ENCODE peak calls at places on chromosome 7, in seven cellular contexts. A, U, F, P, M, L and E are unnamed samples. For H3K36me3, the result is how much of the 10 kb centered on the place peaks cover.

GRCh38 chr7:25665346-25665745 is 437.1 kb upstream of the NPVF start:
- DNase-seq in M (no peak), U (no peak), A (no peak), F (no peak), P (no peak), L (no peak), E (peak)

GRCh38 chr7:134014935-134015334 is 112.2 kb upstream of the LRGUK start:
- DNase-seq in P (no peak), A (no peak), F (peak), U (peak), M (no peak), L (no peak), E (peak)

GRCh38 chr7:84219310-84219709 is 24.7 kb upstream of the SEMA3A start:
- DNase-seq in P (no peak), M (no peak), A (no peak), F (peak), U (no peak), L (no peak), E (no peak)

GRCh38 chr7:26620352-26620751 is 244.0 kb downstream of the SKAP2 start:
- DNase-seq in F (peak), L (no peak), M (peak), P (no peak), U (no peak), A (no peak), E (no peak)

GRCh38 chr7:33534830-33535229 is 370.5 kb upstream of the BMPER start:
- DNase-seq in A (no peak), L (peak), F (no peak), M (no peak), P (no peak), U (peak), E (peak)

GRCh38 chr7:43430412-43430811 is 152.5 kb upstream of the STK17A start:
- DNase-seq in L (no peak), P (peak), F (no peak), M (no peak), A (no peak), U (no peak), E (peak)

GRCh38 chr7:68272507-68272906 is 1275.9 kb downstream of the TYW1 start:
- DNase-seq in M (no peak), F (no peak), L (no peak), U (no peak), A (no peak), P (no peak), E (no peak)

GRCh38 chr7:73988197-73988596 is 39.8 kb upstream of the ELN start:
- DNase-seq in A (no peak), L (peak), M (no peak), F (no peak), U (peak), P (no peak), E (peak)

GRCh38 chr7:91683823-91684222 is 196.7 kb downstream of the MTERF1 start:
- DNase-seq in M (no peak), U (peak), P (peak), A (no peak), F (no peak), L (peak), E (peak)

GRCh38 chr7:128835790-128836641 is 5.8 kb downstream of the FLNC start:
- DNase-seq in U (peak), M (no peak), L (peak), P (peak), F (no peak), A (no peak), E (peak)

GRCh38 chr7:155629171-155629570 is 15.3 kb upstream of the RBM33 start:
- DNase-seq in A (no peak), L (no peak), U (no peak), M (no peak), P (no peak), F (no peak), E (peak)

GRCh38 chr7:88015309-88015708 is 81.3 kb downstream of the ADAM22 start:
- DNase-seq in M (no peak), P (no peak), U (peak), L (no peak), A (no peak), F (no peak), E (no peak)

GRCh38 chr7:32532716-32533115 is 37.4 kb downstream of the AVL9 start:
- DNase-seq in U (no peak), L (no peak), M (no peak), P (no peak), F (no peak), A (no peak), E (no peak)

GRCh38 chr7:138299046-138299445 is 161.0 kb upstream of the TRIM24 start:
- DNase-seq in L (peak), U (peak), P (no peak), F (no peak), A (no peak), M (no peak), E (no peak)

GRCh38 chr7:38310601-38311057 is 37.2 kb upstream of the TARP start:
- DNase-seq in L (peak), U (no peak), P (peak), A (no peak), F (no peak), M (no peak), E (no peak)

GRCh38 chr7:142583424-142583823 is 165.8 kb upstream of the PRSS1 start:
- DNase-seq in U (peak), A (peak), F (peak), P (peak), M (no peak), L (peak), E (peak)

GRCh38 chr7:100367676-100368613 is 5.3 kb upstream of the PILRA start:
- DNase-seq in F (no peak), M (no peak), P (no peak), A (no peak), L (no peak), U (no peak), E (no peak)

GRCh38 chr7:134943785-134944400 is 42.4 kb upstream of the AGBL3 start:
- DNase-seq in F (peak), L (peak), U (no peak), P (peak), M (no peak), A (no peak), E (peak)

GRCh38 chr7:29806131-29806792 is at the start of gene WIPF3:
- DNase-seq in P (no peak), U (no peak), A (no peak), M (no peak), F (peak), L (peak), E (peak)

GRCh38 chr7:158302274-158303070 is 285.2 kb downstream of the PTPRN2 start:
- DNase-seq in L (peak), P (no peak), U (peak), A (no peak), F (peak), M (no peak), E (peak)

GRCh38 chr7:47506716-47507354 is 75.1 kb downstream of the TNS3 start:
- DNase-seq in P (no peak), U (peak), M (no peak), L (peak), F (no peak), A (no peak), E (no peak)

GRCh38 chr7:24407965-24408364 is 124.0 kb downstream of the NPY start:
- DNase-seq in U (no peak), F (no peak), A (no peak), M (no peak), P (no peak), L (no peak), E (no peak)

GRCh38 chr7:128090492-128090891 is 59.3 kb upstream of the LRRC4 start:
- DNase-seq in F (no peak), A (no peak), M (no peak), P (no peak), L (no peak), U (no peak), E (no peak)

GRCh38 chr7:107708956-107709355 is 35.0 kb upstream of the CBLL1 start:
- DNase-seq in P (no peak), L (no peak), A (no peak), M (no peak), U (no peak), F (peak), E (no peak)

GRCh38 chr7:76372984-76373833 is 14.4 kb upstream of the YWHAG start:
- DNase-seq in M (no peak), U (peak), F (peak), A (peak), P (peak), L (peak), E (peak)

GRCh38 chr7:96320437-96320836 is 1.5 kb downstream of the SLC25A13 start:
- DNase-seq in U (no peak), L (no peak), F (no peak), M (no peak), A (no peak), P (no peak), E (peak)

GRCh38 chr7:106163257-106163656 is 51.1 kb upstream of the SYPL1 start:
- DNase-seq in U (no peak), M (no peak), A (no peak), P (no peak), L (no peak), F (no peak), E (no peak)

GRCh38 chr7:39294022-39294421 is 272.2 kb upstream of the YAE1 start:
- DNase-seq in P (no peak), L (no peak), F (no peak), M (no peak), U (no peak), A (no peak), E (no peak)

GRCh38 chr7:103658055-103659010 is 212.3 kb upstream of the SLC26A5 start:
- DNase-seq in M (no peak), U (no peak), L (no peak), F (no peak), A (no peak), P (no peak), E (peak)

GRCh38 chr7:27917774-27918314 is 177.9 kb downstream of the TAX1BP1 start:
- DNase-seq in P (no peak), U (peak), A (peak), F (peak), L (peak), M (no peak), E (peak)

GRCh38 chr7:100016209-100016901 is 959 bp downstream of the ZKSCAN1 start:
- DNase-seq in L (peak), U (no peak), A (no peak), M (no peak), P (no peak), F (no peak), E (peak)

GRCh38 chr7:102191556-102192203 is 95.0 kb upstream of the SH2B2 start:
- DNase-seq in L (no peak), A (no peak), M (no peak), U (no peak), P (no peak), F (no peak), E (no peak)

GRCh38 chr7:69817835-69818646 is 219.8 kb downstream of the AUTS2 start:
- DNase-seq in L (no peak), A (no peak), P (no peak), F (no peak), U (no peak), M (no peak), E (no peak)

GRCh38 chr7:31493714-31494181 is 20.1 kb upstream of the ITPRID1 start:
- DNase-seq in P (no peak), A (peak), L (peak), M (no peak), U (peak), F (peak), E (no peak)

GRCh38 chr7:90595801-90596683 is at the start of gene CDK14:
- DNase-seq in M (no peak), A (no peak), P (peak), U (peak), L (peak), F (peak), E (peak)

GRCh38 chr7:128387663-128388485 is 21.9 kb downstream of the IMPDH1 start:
- DNase-seq in F (peak), L (peak), P (peak), A (no peak), U (peak), M (peak), E (peak)

GRCh38 chr7:99000196-99000903 is 122.0 kb downstream of the TRRAP start:
- DNase-seq in L (no peak), A (no peak), M (peak), F (no peak), P (no peak), U (no peak), E (no peak)

GRCh38 chr7:28055161-28055544 is 125.4 kb downstream of the JAZF1 start:
- DNase-seq in P (no peak), U (peak), F (peak), A (no peak), M (no peak), L (no peak), E (peak)

DNA sequence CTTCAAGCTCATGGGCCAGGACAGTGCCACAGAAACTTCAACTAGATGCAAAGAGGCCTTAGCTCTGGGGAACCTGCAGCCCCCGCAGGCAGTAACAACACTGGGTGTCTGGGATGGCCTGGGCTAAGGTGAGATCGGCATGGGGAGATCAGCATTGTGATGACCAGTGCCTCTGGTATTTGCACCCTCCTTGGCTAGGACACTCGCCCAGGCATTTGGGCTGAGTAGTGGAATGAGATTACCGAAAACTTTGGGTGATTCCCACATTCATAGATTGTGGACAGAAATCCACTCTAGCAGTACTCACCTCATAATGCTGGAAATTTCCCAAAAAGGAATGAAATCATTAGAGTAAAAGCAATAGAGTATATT is 70.6 kb upstream of the ZMIZ2 start:
- DNase-seq in P (no peak), L (peak), A (no peak), M (no peak), F (no peak), U (peak), E (peak)
- H3K36me3 ChIP-seq in P (under half), L (under half), A (under half), M (under half), F (under half), U (under half), E (under half)

DNA sequence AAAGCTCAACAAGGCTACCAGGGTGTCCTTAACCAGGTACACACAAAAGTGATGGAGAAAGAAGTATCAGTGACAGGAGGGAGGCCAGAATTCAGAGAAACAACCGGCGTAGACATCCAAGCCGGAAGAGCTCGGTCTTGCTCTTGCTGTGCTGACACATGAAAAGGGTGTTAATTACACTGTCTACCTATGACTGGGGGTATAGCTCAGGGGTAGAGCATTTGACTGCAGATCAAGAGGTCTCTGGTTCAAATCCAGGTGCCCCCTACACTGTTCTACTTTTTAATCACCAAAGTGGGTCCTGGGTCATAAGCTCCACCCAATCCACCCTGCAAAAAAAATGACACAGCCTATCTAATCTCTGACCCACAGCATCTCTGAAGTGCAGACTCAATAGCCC is 86.9 kb upstream of the ZNF746 start:
- DNase-seq in M (no peak), L (no peak), A (no peak), U (no peak), P (no peak), F (no peak), E (no peak)
- H3K36me3 ChIP-seq in M (under half), L (under half), A (under half), U (under half), P (under half), F (half or more), E (under half)

GRCh38 chr7:5231116-5231515 is 41.1 kb downstream of the WIPI2 start:
- DNase-seq in U (no peak), L (no peak), P (no peak), M (no peak), A (no peak), F (no peak), E (no peak)
- H3K36me3 ChIP-seq in U (under half), L (under half), P (under half), M (under half), A (under half), F (under half), E (under half)

DNA sequence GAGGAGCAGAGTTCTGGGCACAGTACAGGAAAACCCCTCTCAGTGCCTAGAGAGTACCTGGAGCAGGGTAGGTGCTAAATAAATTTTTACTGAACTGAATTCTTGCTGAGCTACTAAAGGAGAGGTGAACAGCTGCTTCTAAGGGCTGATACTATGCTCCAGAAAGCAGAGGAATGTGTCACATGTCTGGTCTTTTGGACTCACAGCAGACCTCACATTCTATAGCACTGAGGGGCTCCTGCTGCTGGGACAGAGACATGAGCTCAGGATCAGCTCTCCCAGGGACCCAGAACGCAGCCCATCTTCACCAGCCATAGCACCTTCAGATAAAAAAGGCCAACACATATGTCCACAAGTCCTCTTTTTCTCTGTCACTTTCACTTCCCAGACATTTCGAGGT is 133.0 kb upstream of the KLF14 start:
- DNase-seq in F (no peak), L (no peak), P (no peak), M (no peak), A (no peak), U (no peak), E (no peak)
- H3K36me3 ChIP-seq in F (under half), L (under half), P (under half), M (under half), A (under half), U (half or more), E (half or more)

GRCh38 chr7:151377406-151377805 is 32.4 kb downstream of the WDR86 start:
- DNase-seq in M (no peak), U (no peak), L (no peak), F (no peak), P (no peak), A (no peak), E (no peak)
- H3K36me3 ChIP-seq in M (under half), U (under half), L (under half), F (under half), P (under half), A (under half), E (under half)